ENCODE peak calls at places on chromosomes 16 and 17, in eight cellular contexts. G is heart right ventricle, E is fibroblast of the aortic adventitia, S is body of pancreas, C is adrenal gland, H is ovary, X is astrocyte, Z is choroid plexus epithelial cell. L is an unnamed sample.
A peak's percentile ranks its signal among the peaks of the same experiment; 100 is the strongest.

GRCh38 chr16:2089676-2090480 is 42.1 kb downstream of the TSC2 start:
- DNase-seq in G (no peak), E (no peak), S (no peak), C (peak; percentile 57), H (peak; percentile 61), X (no peak), Z (no peak), L (no peak)

GRCh38 chr17:17809527-17810373 is 27.0 kb downstream of the SREBF1 start:
- DNase-seq in G (peak; percentile 61), E (peak; percentile 37), S (no peak), C (peak; percentile 80), H (peak; percentile 89), X (no peak), Z (peak; percentile 80), L (no peak)

GRCh38 chr16:66026931-66027330 is 339.6 kb upstream of the CDH5 start:
- DNase-seq in G (no peak), E (no peak), S (no peak), C (no peak), H (no peak), X (no peak), Z (no peak), L (no peak)

GRCh38 chr17:75250009-75250471 is 11.4 kb downstream of the GGA3 start:
- DNase-seq in G (no peak), E (peak; percentile 85), S (no peak), C (no peak), H (no peak), X (no peak), Z (peak; percentile 70), L (peak; percentile 87)

GRCh38 chr17:76207268-76207667 is 33.0 kb downstream of the RNF157 start:
- DNase-seq in G (no peak), E (no peak), S (no peak), C (no peak), H (no peak), X (no peak), Z (no peak), L (no peak)

GRCh38 chr17:66807182-66807581 is 27.7 kb upstream of the CACNG5 start:
- DNase-seq in G (no peak), E (no peak), S (peak; percentile 86), C (peak; percentile 61), H (no peak), X (no peak), Z (no peak), L (no peak)

GRCh38 chr16:82192665-82193064 is 22.6 kb upstream of the MPHOSPH6 start:
- DNase-seq in G (no peak), E (peak; percentile 64), S (peak; percentile 34), C (no peak), H (no peak), X (peak; percentile 22), Z (peak; percentile 73), L (peak; percentile 6)

GRCh38 chr17:65914784-65915342 is 277.1 kb downstream of the CEP112 start:
- DNase-seq in G (no peak), E (no peak), S (no peak), C (no peak), H (no peak), X (peak; percentile 22), Z (no peak), L (peak; percentile 92)

GRCh38 chr17:75151893-75152292 is 2.4 kb downstream of the JPT1 start:
- DNase-seq in G (no peak), E (no peak), S (no peak), C (no peak), H (no peak), X (peak; percentile 42), Z (no peak), L (no peak)

GRCh38 chr17:63425478-63425877 is 20.6 kb downstream of the CYB561 start:
- DNase-seq in G (peak; percentile 63), E (peak; percentile 92), S (peak; percentile 80), C (peak; percentile 79), H (peak; percentile 78), X (peak; percentile 46), Z (peak; percentile 93), L (peak; percentile 78)

GRCh38 chr16:19884611-19885455 is at the start of gene GPRC5B:
- DNase-seq in G (peak; percentile 69), E (peak; percentile 36), S (peak; percentile 51), C (peak; percentile 32), H (peak; percentile 82), X (peak; percentile 4), Z (peak; percentile 42), L (peak; percentile 17)

GRCh38 chr17:56269509-56269908 is 116.2 kb downstream of the ANKFN1 start:
- DNase-seq in G (no peak), E (peak; percentile 2), S (no peak), C (no peak), H (no peak), X (peak; percentile 22), Z (no peak), L (no peak)

GRCh38 chr16:21568502-21569189 is 30.7 kb upstream of the METTL9 start:
- DNase-seq in G (no peak), E (no peak), S (no peak), C (no peak), H (no peak), X (no peak), Z (no peak), L (no peak)

GRCh38 chr17:49089094-49089493 is 43.5 kb upstream of the B4GALNT2 start:
- DNase-seq in G (no peak), E (no peak), S (no peak), C (no peak), H (no peak), X (no peak), Z (no peak), L (no peak)

GRCh38 chr17:49086316-49086605 is 46.3 kb upstream of the B4GALNT2 start:
- DNase-seq in G (no peak), E (no peak), S (no peak), C (no peak), H (no peak), X (no peak), Z (no peak), L (no peak)

GRCh38 chr17:49090885-49091594 is 41.5 kb upstream of the B4GALNT2 start:
- DNase-seq in G (no peak), E (no peak), S (no peak), C (no peak), H (no peak), X (no peak), Z (no peak), L (no peak)

GRCh38 chr17:49086649-49087048 is 45.9 kb upstream of the B4GALNT2 start:
- DNase-seq in G (no peak), E (no peak), S (no peak), C (no peak), H (no peak), X (no peak), Z (no peak), L (no peak)

GRCh38 chr17:49085565-49086315 is 46.8 kb upstream of the B4GALNT2 start:
- DNase-seq in G (no peak), E (no peak), S (no peak), C (no peak), H (no peak), X (no peak), Z (no peak), L (no peak)
- H3K4me3 ChIP-seq in G (no peak overlapping the region), E (no peak overlapping the region), S (no peak overlapping the region), C (no peak overlapping the region), H (no peak overlapping the region), X (no peak overlapping the region), Z (no peak overlapping the region), L (no peak overlapping the region)

GRCh38 chr16:30004424-30004776 is 6.4 kb downstream of the DOC2A start:
- DNase-seq in G (no peak), E (no peak), S (no peak), C (no peak), H (no peak), X (no peak), Z (no peak), L (no peak)
- TF ChIP-seq CTCF in G (no peak), E (no peak), S (no peak), C (no peak), H (no peak), X (no peak), Z (no peak), L (no peak)

DNA sequence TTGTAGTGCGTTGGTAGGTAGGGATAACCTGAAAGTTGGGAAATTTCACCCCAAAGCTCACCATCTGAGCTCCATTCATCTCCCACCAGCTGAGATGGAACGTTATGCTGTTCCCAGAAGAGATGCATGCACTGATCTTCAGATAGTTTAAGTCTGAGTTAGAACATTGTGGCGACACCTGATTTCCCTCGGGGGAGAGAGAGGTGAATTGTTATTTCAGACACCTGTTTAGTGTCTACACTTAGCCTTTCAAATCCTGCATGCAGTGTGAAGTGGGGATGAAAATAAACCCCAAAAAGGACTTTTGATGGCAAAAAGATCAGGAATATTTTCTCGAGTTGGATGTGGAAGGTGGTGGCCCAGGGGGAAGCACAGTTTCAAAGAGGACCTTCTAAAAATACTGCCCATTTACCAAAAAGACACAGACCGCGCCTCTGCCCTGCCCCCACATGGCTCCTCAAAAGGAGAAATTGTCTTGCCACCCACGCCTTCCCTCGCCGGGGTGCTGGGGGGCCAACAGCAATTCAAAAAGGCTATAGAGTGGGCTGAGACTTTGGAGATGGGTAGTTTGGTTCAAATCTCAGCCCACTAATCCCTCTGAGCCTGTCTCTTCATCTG is 11.4 kb downstream of the CIITA start:
- DNase-seq in G (no peak), E (no peak), S (peak; percentile 44), C (no peak), H (no peak), X (no peak), Z (no peak), L (peak; percentile 26)
- H3K4me3 ChIP-seq in G (no peak overlapping the region), E (no peak overlapping the region), S (no peak overlapping the region), C (no peak overlapping the region), H (no peak overlapping the region), X (no peak overlapping the region), Z (no peak overlapping the region), L (no peak overlapping the region)

GRCh38 chr17:12348476-12348875 is 317.2 kb upstream of the MYOCD start:
- DNase-seq in G (no peak), E (no peak), S (no peak), C (no peak), H (no peak), X (no peak), Z (peak; percentile 8), L (no peak)

GRCh38 chr17:12342161-12342560 is 321.5 kb downstream of the MAP2K4 start:
- DNase-seq in G (no peak), E (no peak), S (no peak), C (no peak), H (no peak), X (no peak), Z (no peak), L (no peak)

GRCh38 chr17:12342609-12343248 is 322.1 kb downstream of the MAP2K4 start:
- DNase-seq in G (no peak), E (peak; percentile 3), S (no peak), C (no peak), H (peak; percentile 37), X (no peak), Z (peak; percentile 45), L (peak; percentile 61)
- TF ChIP-seq CTCF in G (peak; percentile 15), E (peak; percentile 26), S (peak; percentile 20), C (no peak), H (no peak), X (peak; percentile 32), Z (peak; percentile 73), L (peak; percentile 72)

DNA sequence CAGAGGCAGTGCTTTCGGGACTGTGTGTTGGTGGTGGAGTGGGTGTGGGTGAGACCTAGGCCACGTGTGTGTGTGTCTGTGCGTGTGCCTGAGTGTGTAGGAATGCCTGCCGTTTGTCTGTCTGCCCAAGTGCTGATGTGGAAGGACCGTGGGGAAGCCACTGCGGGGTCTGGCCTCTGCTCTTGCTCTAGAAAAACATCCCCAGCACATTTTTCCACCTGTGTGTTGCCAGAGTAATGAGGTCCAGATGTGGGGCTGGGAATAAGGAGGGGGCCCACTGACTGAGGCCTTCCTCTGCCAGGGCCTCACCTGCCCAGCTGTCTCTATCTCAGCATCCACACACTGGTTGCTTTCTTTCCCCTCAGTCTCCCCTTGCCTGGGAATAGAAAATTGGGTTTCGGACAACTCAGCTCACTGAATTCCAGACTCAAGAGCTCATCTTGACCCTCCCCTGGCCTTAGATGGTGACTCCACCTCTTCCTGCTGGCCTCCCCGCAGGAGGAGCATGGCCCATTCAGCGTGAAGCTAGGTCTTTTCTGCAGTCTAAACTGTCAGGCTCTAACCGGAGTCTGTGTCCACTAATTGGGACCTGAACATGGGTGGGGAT is 7.6 kb downstream of the SGCA start:
- DNase-seq in G (peak; percentile 17), E (peak; percentile 91), S (peak; percentile 28), C (no peak), H (peak; percentile 70), X (peak; percentile 91), Z (peak; percentile 94), L (no peak)
- H3K4me3 ChIP-seq in G (no peak overlapping the region), E (no peak overlapping the region), S (no peak overlapping the region), C (no peak overlapping the region), H (no peak overlapping the region), X (no peak overlapping the region), Z (no peak overlapping the region), L (no peak overlapping the region)

L was measured in GM12865.